ENCODE peak calls at places on chromosome 1, in five cellular contexts. K, V, E, Z and C are unnamed samples.

GRCh38 chr1:26239936-26240335 is 5.9 kb downstream of the CEP85 start:
- DNase-seq in E (no peak), K (no peak), Z (no peak), V (no peak), C (no peak)

GRCh38 chr1:53172751-53173498 is 23.7 kb upstream of the CPT2 start:
- DNase-seq in K (no peak), Z (no peak), E (no peak), V (no peak), C (no peak)

GRCh38 chr1:202213361-202214088 is 19.9 kb downstream of the LGR6 start:
- DNase-seq in Z (no peak), E (no peak), V (no peak), K (no peak), C (peak)

GRCh38 chr1:160101037-160101716 is 2.8 kb upstream of the IGSF8 start:
- DNase-seq in Z (peak), E (peak), K (peak), V (peak), C (peak)

GRCh38 chr1:178644308-178645120 is 80.5 kb upstream of the RALGPS2 start:
- DNase-seq in E (no peak), Z (peak), V (no peak), K (peak), C (no peak)

GRCh38 chr1:87787551-87787950 is 458.9 kb downstream of the LMO4 start:
- DNase-seq in E (no peak), K (no peak), Z (no peak), V (no peak), C (no peak)

GRCh38 chr1:44849575-44850132 is 6.6 kb upstream of the PTCH2 start:
- DNase-seq in Z (no peak), K (no peak), V (no peak), E (no peak), C (no peak)

GRCh38 chr1:43545686-43546387 is 15.2 kb downstream of the PTPRF start:
- DNase-seq in E (peak), V (peak), K (peak), Z (no peak), C (no peak)

GRCh38 chr1:101373570-101373969 is 136.8 kb downstream of the S1PR1 start:
- DNase-seq in E (no peak), Z (no peak), K (no peak), V (no peak), C (no peak)

GRCh38 chr1:56376188-56376984 is 203.0 kb downstream of the PLPP3 start:
- DNase-seq in Z (peak), V (peak), K (no peak), E (no peak), C (peak)

GRCh38 chr1:158649052-158649451 is 37.5 kb downstream of the SPTA1 start:
- DNase-seq in V (no peak), Z (no peak), K (no peak), E (no peak), C (no peak)

GRCh38 chr1:108592030-108592759 is 32.3 kb downstream of the EEIG2 start:
- DNase-seq in E (no peak), K (no peak), Z (no peak), V (no peak), C (no peak)

GRCh38 chr1:109263597-109264378 is 14.4 kb downstream of the CELSR2 start:
- DNase-seq in K (peak), E (peak), Z (peak), V (peak), C (peak)

GRCh38 chr1:8525291-8526275 is 207.7 kb downstream of the SLC45A1 start:
- DNase-seq in Z (peak), K (peak), V (peak), E (peak), C (peak)

GRCh38 chr1:20138961-20139550 is at the start of gene PLA2G2F:
- DNase-seq in E (no peak), V (no peak), Z (no peak), K (no peak), C (no peak)

GRCh38 chr1:68188644-68189340 is 43.5 kb downstream of the WLS start:
- DNase-seq in E (no peak), Z (no peak), V (no peak), K (no peak), C (no peak)

GRCh38 chr1:63112155-63112914 is 210.0 kb upstream of the FOXD3 start:
- DNase-seq in E (no peak), Z (no peak), K (no peak), V (no peak), C (peak)

GRCh38 chr1:11802616-11802972 is 3.2 kb downstream of the MTHFR start:
- DNase-seq in Z (peak), V (no peak), E (no peak), K (no peak), C (no peak)

GRCh38 chr1:29677028-29678024 is 441.0 kb downstream of the PTPRU start:
- DNase-seq in Z (no peak), E (no peak), V (no peak), K (peak), C (no peak)

GRCh38 chr1:31705080-31705866 is 1.5 kb upstream of the COL16A1 start:
- DNase-seq in Z (peak), K (peak), E (no peak), V (peak), C (peak)

GRCh38 chr1:23896491-23896890 is 16.7 kb downstream of the CNR2 start:
- DNase-seq in V (no peak), E (no peak), K (no peak), Z (no peak), C (no peak)

GRCh38 chr1:224864006-224864405 is 65.5 kb upstream of the DNAH14 start:
- DNase-seq in E (no peak), Z (no peak), V (no peak), K (no peak), C (no peak)

GRCh38 chr1:2791027-2791760 is 10.3 kb downstream of the TTC34 start:
- DNase-seq in V (no peak), K (no peak), Z (no peak), E (no peak), C (no peak)

GRCh38 chr1:108691886-108692723 is at the start of gene PRPF38B:
- DNase-seq in K (peak), V (peak), E (peak), Z (peak), C (peak)

GRCh38 chr1:205199090-205199930 is 12.2 kb downstream of the DSTYK start:
- DNase-seq in E (no peak), K (no peak), V (no peak), Z (no peak), C (no peak)

GRCh38 chr1:187038789-187039188 is 210.0 kb downstream of the PLA2G4A start:
- DNase-seq in E (no peak), K (no peak), Z (no peak), V (no peak), C (no peak)

GRCh38 chr1:52268372-52268771 is 97.6 kb downstream of the CC2D1B start:
- DNase-seq in E (no peak), Z (no peak), V (no peak), K (no peak), C (no peak)

GRCh38 chr1:86546787-86547221 is at the start of gene CLCA4:
- DNase-seq in E (no peak), K (no peak), Z (no peak), V (no peak), C (no peak)

GRCh38 chr1:1629430-1630190 is 2.4 kb upstream of the MMP23B start:
- DNase-seq in K (no peak), V (no peak), E (no peak), Z (peak), C (no peak)

GRCh38 chr1:43766086-43766784 is 58.9 kb downstream of the ST3GAL3 start:
- DNase-seq in V (no peak), K (no peak), E (no peak), Z (no peak), C (no peak)

GRCh38 chr1:2593251-2593878 is 6.8 kb downstream of the PRXL2B start:
- DNase-seq in K (peak), Z (no peak), V (no peak), E (no peak), C (no peak)

GRCh38 chr1:31064685-31065309 is 720 bp downstream of the PUM1 start:
- DNase-seq in K (no peak), E (no peak), V (no peak), Z (no peak), C (no peak)

GRCh38 chr1:47478090-47478489 is 40.2 kb downstream of the FOXD2 start:
- DNase-seq in Z (no peak), E (peak), V (no peak), K (peak), C (no peak)

GRCh38 chr1:19045898-19046889 is 89.7 kb upstream of the IFFO2 start:
- DNase-seq in V (no peak), K (peak), E (no peak), Z (no peak), C (no peak)
- TF ChIP-seq POLR2A in V (no peak), K (no peak), E (no peak), Z (no peak), C (no peak)

DNA sequence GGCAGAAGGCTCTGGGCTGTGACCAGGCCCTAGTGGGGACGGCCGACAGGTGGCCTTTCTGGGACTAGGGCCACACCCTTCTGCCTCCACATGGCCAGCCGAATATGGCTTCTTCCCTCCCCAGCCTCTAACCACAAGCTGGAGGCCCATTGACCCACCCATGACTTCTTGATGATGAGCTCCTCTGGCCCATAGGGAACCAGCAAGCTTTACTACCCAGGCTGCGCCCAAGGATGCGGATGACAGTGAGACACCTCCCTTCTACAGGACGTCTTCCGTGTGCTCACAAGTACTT is 41.0 kb downstream of the LDLRAD2 start:
- DNase-seq in V (no peak), K (no peak), E (no peak), Z (no peak), C (no peak)
- TF ChIP-seq POLR2A in V (no peak), K (no peak), E (no peak), Z (no peak), C (no peak)

DNA sequence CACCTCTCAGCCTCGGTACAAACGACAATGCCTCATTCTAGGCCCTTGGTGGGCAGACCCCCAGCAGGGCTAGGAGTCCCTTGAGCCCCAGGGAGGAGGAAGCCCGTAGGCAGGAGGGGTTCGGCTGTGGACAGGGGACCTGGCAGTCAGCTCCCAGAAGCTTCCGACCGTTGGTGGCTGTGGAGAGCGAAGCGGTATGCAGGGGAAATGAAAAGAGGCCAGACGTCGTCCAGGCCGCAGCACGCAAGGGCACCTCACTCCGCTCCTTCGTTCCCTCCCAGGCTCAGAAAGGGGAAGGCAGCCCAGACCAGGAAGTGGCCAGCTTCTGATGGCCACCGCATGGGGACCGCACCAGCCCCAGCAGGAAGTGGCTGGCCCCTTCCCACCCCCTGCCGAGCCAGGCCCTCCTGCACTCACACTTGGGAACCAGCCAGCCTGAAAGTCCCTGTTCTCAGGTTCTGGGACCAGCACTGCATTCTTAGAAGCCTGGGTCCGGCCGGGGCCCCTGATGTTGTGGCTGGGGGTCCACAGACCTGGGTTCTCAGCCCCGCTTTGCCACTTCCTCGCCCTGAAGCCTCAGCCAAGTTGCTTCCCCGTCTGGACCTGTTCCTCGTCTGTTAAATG is 103.9 kb upstream of the RUNX3 start:
- DNase-seq in V (no peak), Z (peak), E (no peak), K (peak), C (no peak)
- TF ChIP-seq POLR2A in V (no peak), Z (no peak), E (no peak), K (peak), C (no peak)

DNA sequence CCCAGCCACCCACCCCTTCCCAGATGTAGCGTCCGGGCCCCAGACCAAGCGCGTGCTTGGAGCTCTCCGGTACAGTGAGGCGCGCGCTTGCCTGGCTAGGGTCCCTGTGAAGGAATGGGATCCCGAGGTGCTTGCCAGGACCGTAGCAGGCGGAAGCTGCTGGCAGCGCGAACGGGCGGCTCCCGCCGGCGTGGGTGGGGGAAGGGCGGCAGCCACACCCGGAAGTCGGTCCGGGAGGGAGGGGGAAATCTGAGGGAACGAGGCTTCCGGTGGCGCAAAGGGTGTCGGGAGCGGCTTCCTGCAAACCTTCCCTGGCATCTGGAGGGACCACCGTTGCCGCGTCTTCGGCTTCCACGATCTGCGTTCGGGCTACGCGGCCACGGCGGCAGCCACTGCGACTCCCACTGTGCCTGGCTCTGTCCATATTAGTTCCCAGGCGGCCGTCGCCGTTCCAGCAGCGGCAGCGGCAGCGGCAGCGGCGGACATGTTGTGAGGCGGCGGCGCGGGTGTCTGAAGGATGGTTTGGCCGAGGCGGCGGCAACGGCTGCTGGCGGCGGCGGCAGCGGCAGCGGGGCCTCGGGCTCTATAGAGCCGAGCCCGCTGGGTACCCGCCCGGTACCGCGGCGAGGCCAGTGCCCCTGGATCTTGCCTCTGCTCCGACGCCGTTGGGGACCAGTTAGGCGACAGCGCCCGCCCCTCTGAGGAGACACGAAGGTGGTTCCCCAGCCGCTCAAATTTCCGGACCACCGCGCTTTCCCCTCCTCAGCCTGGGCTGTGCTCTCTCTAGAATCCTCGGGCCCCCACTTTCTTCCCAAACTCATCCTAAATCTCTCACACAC is at the start of gene DR1:
- DNase-seq in Z (peak), E (peak), K (peak), V (peak), C (peak)
- TF ChIP-seq POLR2A in Z (peak), E (peak), K (peak), V (peak), C (peak)

GRCh38 chr1:209527993-209528392 is 55.5 kb upstream of the CAMK1G start:
- DNase-seq in K (peak), E (no peak), V (no peak), Z (no peak), C (no peak)
- TF ChIP-seq POLR2A in K (no peak), E (no peak), V (no peak), Z (no peak), C (no peak)

GRCh38 chr1:230303069-230303468 is 123.1 kb downstream of the PGBD5 start:
- DNase-seq in Z (no peak), V (no peak), K (no peak), E (no peak), C (no peak)

GRCh38 chr1:230301322-230301721 is 124.8 kb downstream of the PGBD5 start:
- DNase-seq in E (no peak), V (no peak), Z (no peak), K (peak), C (no peak)

GRCh38 chr1:230301820-230302219 is 124.3 kb downstream of the PGBD5 start:
- DNase-seq in E (no peak), V (no peak), K (peak), Z (no peak), C (no peak)

GRCh38 chr1:230300322-230301301 is 125.5 kb downstream of the PGBD5 start:
- DNase-seq in K (peak), V (no peak), E (no peak), Z (no peak), C (no peak)

GRCh38 chr1:230299148-230300006 is 126.8 kb downstream of the PGBD5 start:
- DNase-seq in V (no peak), K (peak), E (peak), Z (no peak), C (no peak)
- TF ChIP-seq POLR2A in V (no peak), K (peak), E (no peak), Z (no peak), C (no peak)

DNA sequence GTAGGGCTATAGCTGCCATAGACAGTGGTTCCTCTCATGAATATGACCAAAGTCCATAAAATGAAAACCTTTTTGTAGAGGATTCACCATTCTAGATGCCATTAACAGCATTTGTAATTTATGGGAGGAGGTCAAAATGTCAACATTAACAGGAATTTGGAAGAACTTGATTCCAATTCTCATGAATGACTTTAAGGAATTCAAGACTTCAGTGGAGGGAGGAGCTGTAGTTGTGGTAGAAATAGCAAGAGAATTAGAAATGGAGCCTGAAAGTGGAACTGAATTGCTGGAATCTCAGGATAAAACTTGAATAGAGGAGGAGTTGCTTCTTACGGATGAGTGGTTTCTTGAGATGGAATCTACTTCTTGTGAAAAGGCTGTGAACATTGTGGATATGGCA is 65.4 kb upstream of the ESRRG start:
- DNase-seq in E (no peak), K (no peak), V (no peak), Z (no peak), C (no peak)
- TF ChIP-seq POLR2A in E (no peak), K (no peak), V (no peak), Z (no peak), C (no peak)

GRCh38 chr1:66043186-66043585 is 250.5 kb downstream of the PDE4B start:
- DNase-seq in E (no peak), Z (no peak), V (no peak), K (no peak), C (no peak)

GRCh38 chr1:66050123-66050522 is 257.4 kb downstream of the PDE4B start:
- DNase-seq in V (no peak), K (no peak), Z (no peak), E (no peak), C (no peak)

GRCh38 chr1:66044912-66045311 is 252.2 kb downstream of the PDE4B start:
- DNase-seq in Z (no peak), E (no peak), V (no peak), K (no peak), C (no peak)

GRCh38 chr1:66048011-66048410 is 255.3 kb downstream of the PDE4B start:
- DNase-seq in K (no peak), V (no peak), Z (no peak), E (no peak), C (no peak)

DNA sequence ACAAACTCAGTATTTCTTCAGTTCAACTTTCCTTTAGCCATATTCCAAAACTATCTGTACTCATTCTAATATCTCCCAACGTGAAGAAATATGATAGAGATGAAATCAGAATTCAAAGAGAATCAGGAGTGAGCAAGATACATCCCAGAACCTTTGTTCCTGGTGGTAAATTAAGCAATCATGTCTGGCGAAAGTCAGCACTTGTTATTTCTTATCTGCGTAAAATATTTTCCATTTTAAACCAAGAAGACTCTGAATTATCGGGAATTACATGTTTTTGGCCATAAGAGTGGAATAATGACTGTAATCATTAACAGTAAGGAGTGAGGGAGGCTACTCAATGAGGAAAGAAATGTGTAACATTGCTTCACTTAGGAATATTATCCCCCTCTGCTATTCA is 253.7 kb downstream of the PDE4B start:
- DNase-seq in Z (no peak), E (no peak), K (no peak), V (no peak), C (no peak)
- TF ChIP-seq POLR2A in Z (no peak), E (no peak), K (no peak), V (no peak), C (no peak)

GRCh38 chr1:151309851-151310323 is 17.3 kb downstream of the PI4KB start:
- DNase-seq in K (no peak), E (no peak), Z (no peak), V (peak), C (no peak)
- TF ChIP-seq POLR2A in K (no peak), E (no peak), Z (no peak), V (no peak), C (no peak)

GRCh38 chr1:65069186-65069585 is 78.8 kb upstream of the AK4 start:
- DNase-seq in K (no peak), V (no peak), E (no peak), Z (no peak), C (no peak)

GRCh38 chr1:65066379-65066765 is 81.6 kb upstream of the AK4 start:
- DNase-seq in E (no peak), Z (no peak), V (no peak), K (no peak), C (no peak)

GRCh38 chr1:65066766-65067490 is 81.1 kb upstream of the AK4 start:
- DNase-seq in V (peak), E (peak), K (peak), Z (peak), C (peak)

GRCh38 chr1:65068202-65069011 is 79.6 kb upstream of the AK4 start:
- DNase-seq in K (peak), V (no peak), Z (no peak), E (no peak), C (peak)

GRCh38 chr1:65067491-65068201 is 80.4 kb upstream of the AK4 start:
- DNase-seq in V (peak), Z (peak), K (peak), E (peak), C (peak)
- TF ChIP-seq POLR2A in V (peak), Z (peak), K (peak), E (peak), C (no peak)